ENCODE peak calls at places on chromosomes 3 and 15, in four cellular contexts. Q, F, P and N are unnamed samples.

GRCh38 chr15:75371901-75372688 is 3.7 kb upstream of the MAN2C1 start:
- DNase-seq in Q (no peak), F (no peak), P (no peak), N (no peak)

GRCh38 chr3:126352476-126353454 is 4.4 kb downstream of the KLF15 start:
- DNase-seq in Q (no peak), F (no peak), P (no peak), N (no peak)

GRCh38 chr15:77649019-77649418 is 16.3 kb upstream of the LINGO1 start:
- DNase-seq in Q (no peak), F (no peak), P (no peak), N (no peak)

GRCh38 chr3:153443961-153444360 is 281.9 kb downstream of the RAP2B start:
- DNase-seq in Q (no peak), F (no peak), P (no peak), N (no peak)

GRCh38 chr3:58356054-58356453 is 23.4 kb downstream of the PXK start:
- DNase-seq in Q (no peak), F (no peak), P (peak), N (no peak)

GRCh38 chr15:33007295-33007855 is 187.1 kb downstream of the FMN1 start:
- DNase-seq in Q (no peak), F (peak), P (no peak), N (no peak)

GRCh38 chr3:184110316-184110725 is 13.5 kb downstream of the HTR3E start:
- DNase-seq in Q (no peak), F (no peak), P (peak), N (no peak)

GRCh38 chr3:36394176-36394575 is 13.9 kb downstream of the STAC start:
- DNase-seq in Q (no peak), F (no peak), P (no peak), N (no peak)

GRCh38 chr3:174002543-174002942 is 605.0 kb downstream of the NLGN1 start:
- DNase-seq in Q (no peak), F (no peak), P (no peak), N (no peak)